ENCODE peak calls at places on chromosomes 11 and 22, in ten cellular contexts. A is endothelial cell of umbilical vein, W is transverse colon, X is H1, T is stomach, G is HCT116, E is suprapubic skin, B is GM12878, R is K562, K is prostate gland. S is an unnamed sample.
A peak's percentile ranks its signal among the peaks of the same experiment; 100 is the strongest.

GRCh38 chr11:104129138-104129537 is 34.8 kb downstream of the PDGFD start:
- DNase-seq in A (no peak), W (no peak), X (no peak), T (no peak), G (no peak), E (no peak), B (no peak), R (no peak), K (no peak), S (no peak)

GRCh38 chr22:43504666-43505261 is 93.0 kb downstream of the MPPED1 start:
- DNase-seq in A (no peak), W (no peak), X (no peak), T (no peak), G (no peak), E (no peak), B (no peak), R (no peak), K (no peak), S (no peak)

GRCh38 chr11:34915136-34916013 is 804 bp downstream of the APIP start:
- DNase-seq in A (no peak), W (no peak), X (no peak), T (no peak), G (no peak), E (no peak), B (no peak), R (no peak), K (peak; percentile 38), S (no peak)

GRCh38 chr11:7688238-7688826 is 15.0 kb upstream of the CYB5R2 start:
- DNase-seq in A (peak; percentile 36), W (no peak), X (no peak), T (no peak), G (peak; percentile 12), E (no peak), B (no peak), R (peak; percentile 59), K (no peak), S (no peak)

GRCh38 chr11:9834281-9834680 is 170.4 kb downstream of the SWAP70 start:
- DNase-seq in A (peak; percentile 74), W (no peak), X (no peak), T (no peak), G (no peak), E (no peak), B (no peak), R (no peak), K (no peak), S (no peak)

GRCh38 chr22:21009638-21010425 is 5.1 kb upstream of the P2RX6 start:
- DNase-seq in A (peak; percentile 51), W (peak; percentile 35), X (peak; percentile 67), T (peak; percentile 48), G (no peak), E (no peak), B (no peak), R (peak; percentile 85), K (peak; percentile 16), S (no peak)

GRCh38 chr11:1770528-1770927 is 6.8 kb upstream of the CTSD start:
- DNase-seq in A (no peak), W (peak; percentile 8), X (no peak), T (peak; percentile 23), G (no peak), E (no peak), B (no peak), R (no peak), K (no peak), S (peak; percentile 85)

GRCh38 chr11:118927554-118928107 is 1.9 kb upstream of the BCL9L start:
- DNase-seq in A (no peak), W (no peak), X (no peak), T (no peak), G (no peak), E (no peak), B (no peak), R (no peak), K (no peak), S (no peak)

GRCh38 chr11:64934765-64935633 is 694 bp downstream of the GPHA2 start:
- DNase-seq in A (no peak), W (no peak), X (no peak), T (no peak), G (no peak), E (no peak), B (no peak), R (no peak), K (no peak), S (no peak)
- TF ChIP-seq POLR2AphosphoS5 in A (no peak), W (no peak), X (no peak), T (no peak), G (no peak), E (no peak), B (no peak), R (no peak), K (no peak), S (peak; percentile 35)

GRCh38 chr11:128463386-128463829 is 124.0 kb downstream of the ETS1 start:
- DNase-seq in A (peak; percentile 49), W (no peak), X (no peak), T (no peak), G (no peak), E (no peak), B (no peak), R (no peak), K (no peak), S (no peak)

GRCh38 chr11:128465531-128465930 is 121.8 kb downstream of the ETS1 start:
- DNase-seq in A (no peak), W (no peak), X (no peak), T (no peak), G (no peak), E (no peak), B (no peak), R (no peak), K (no peak), S (no peak)

GRCh38 chr11:128462802-128463385 is 124.5 kb downstream of the ETS1 start:
- DNase-seq in A (no peak), W (no peak), X (no peak), T (no peak), G (no peak), E (no peak), B (no peak), R (no peak), K (no peak), S (no peak)

GRCh38 chr11:128464878-128465277 is 122.5 kb downstream of the ETS1 start:
- DNase-seq in A (no peak), W (no peak), X (no peak), T (no peak), G (no peak), E (no peak), B (no peak), R (no peak), K (no peak), S (no peak)

DNA sequence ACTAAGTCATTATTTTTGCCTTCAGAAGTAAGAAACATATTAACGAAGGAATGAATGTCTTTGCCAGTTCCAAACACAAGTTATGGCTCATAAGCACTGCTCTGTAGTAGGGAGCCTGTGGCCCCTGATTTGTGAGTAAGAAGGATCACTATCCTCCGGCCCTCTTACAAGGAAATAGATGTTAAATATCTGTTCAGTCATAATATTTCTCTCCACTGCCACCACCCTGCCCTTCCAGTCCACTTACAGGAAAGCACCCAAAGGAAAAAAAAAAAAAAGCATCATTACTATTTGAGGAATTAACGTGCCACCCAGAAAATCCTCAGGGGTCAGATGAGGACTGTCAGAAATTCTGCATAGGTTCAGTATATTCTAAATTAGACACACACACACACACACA is 123.4 kb downstream of the ETS1 start:
- DNase-seq in A (no peak), W (no peak), X (no peak), T (no peak), G (no peak), E (no peak), B (no peak), R (no peak), K (no peak), S (no peak)
- TF ChIP-seq POLR2A in A (no peak), W (no peak), X (no peak), T (no peak), G (no peak), E (no peak), B (no peak), R (no peak), K (no peak), S (no peak)

GRCh38 chr22:29277927-29278326 is 9.9 kb downstream of the EWSR1 start:
- DNase-seq in A (no peak), W (no peak), X (no peak), T (no peak), G (no peak), E (no peak), B (no peak), R (no peak), K (no peak), S (no peak)

GRCh38 chr22:29272624-29273023 is 4.6 kb downstream of the EWSR1 start:
- DNase-seq in A (no peak), W (no peak), X (no peak), T (no peak), G (no peak), E (no peak), B (no peak), R (no peak), K (no peak), S (no peak)

GRCh38 chr22:29275819-29276565 is 7.9 kb downstream of the EWSR1 start:
- DNase-seq in A (no peak), W (no peak), X (no peak), T (no peak), G (no peak), E (no peak), B (no peak), R (no peak), K (no peak), S (no peak)

GRCh38 chr22:29270475-29271271 is 2.6 kb downstream of the EWSR1 start:
- DNase-seq in A (peak; percentile 57), W (no peak), X (no peak), T (no peak), G (no peak), E (no peak), B (no peak), R (no peak), K (no peak), S (no peak)

DNA sequence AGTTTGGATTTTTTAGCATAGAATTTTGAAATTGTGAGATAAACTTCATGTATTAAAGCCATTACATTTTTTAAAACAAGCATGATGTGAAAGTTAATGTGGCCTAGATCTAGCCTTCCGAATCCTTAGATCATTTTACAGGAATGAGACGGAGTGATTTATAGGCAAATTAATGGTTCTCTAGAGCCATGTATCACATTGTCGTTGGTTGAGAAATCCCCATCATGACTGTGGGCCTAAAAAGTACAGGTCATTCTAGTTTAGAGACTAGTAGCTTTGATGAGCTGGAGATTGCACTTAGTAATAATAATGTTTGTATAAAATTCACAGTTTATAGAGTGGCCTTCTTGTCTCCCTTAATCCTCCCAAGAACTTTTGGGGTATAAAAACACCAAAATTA is 7.1 kb downstream of the EWSR1 start:
- DNase-seq in A (no peak), W (no peak), X (no peak), T (no peak), G (no peak), E (no peak), B (no peak), R (no peak), K (no peak), S (no peak)
- H3K4me1 ChIP-seq in A (peaks cover 17% of the 10 kb centered on the region), W (peaks cover 42% of the 10 kb centered on the region), X (peaks cover 4% of the 10 kb centered on the region), T (peaks cover 77% of the 10 kb centered on the region), G (peaks cover 5% of the 10 kb centered on the region), E (peaks cover 58% of the 10 kb centered on the region), B (peaks cover 8% of the 10 kb centered on the region), R (peaks cover 13% of the 10 kb centered on the region), K (peaks cover 3% of the 10 kb centered on the region), S (peaks cover 77% of the 10 kb centered on the region)

DNA sequence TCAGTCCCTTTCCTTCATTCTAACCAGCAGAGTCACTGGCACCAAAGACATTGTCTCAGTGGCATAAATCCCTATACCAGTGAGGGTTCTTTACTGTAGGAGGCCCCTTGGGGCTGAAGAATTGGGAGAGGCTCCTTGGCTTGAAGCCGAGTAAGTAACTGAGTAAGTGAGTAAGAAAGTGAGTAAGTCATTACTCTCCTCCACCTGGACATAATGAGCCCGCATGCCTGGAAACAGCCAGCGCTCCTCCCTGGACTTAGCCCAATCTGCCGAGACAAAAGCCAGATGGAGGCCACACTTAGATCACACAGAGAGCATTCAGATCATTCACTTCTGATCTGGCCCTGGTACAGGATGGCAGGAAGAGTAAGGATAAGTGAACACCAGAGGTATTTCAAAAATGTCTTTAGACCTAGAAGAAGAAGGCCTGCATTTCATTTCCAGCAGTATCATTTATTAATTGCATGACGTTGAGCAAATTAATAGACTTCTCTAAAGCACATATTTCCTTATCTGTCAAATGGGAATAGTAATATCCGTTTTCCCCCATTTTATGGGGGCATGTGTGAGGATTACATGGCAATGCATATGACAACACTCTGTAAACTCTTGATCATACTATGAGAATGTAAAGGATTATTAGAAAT is 8.2 kb upstream of the MICAL3 start:
- DNase-seq in A (no peak), W (no peak), X (no peak), T (no peak), G (peak; percentile 60), E (peak; percentile 15), B (no peak), R (no peak), K (no peak), S (no peak)
- TF ChIP-seq POLR2AphosphoS5 in A (no peak), W (peak; percentile 44), X (no peak), T (peak; percentile 70), G (no peak), E (no peak), B (no peak), R (no peak), K (no peak), S (no peak)